ENCODE peak calls at places on chromosomes 6 and 20, in seven cellular contexts. C is left ventricle myocardium inferior; U is stimulated activated CD4-positive, alpha-beta T cell treated with anti-CD3 and anti-CD28 coated beads, Interleukin-15, amount 100 ng/mL, for 1 hour; D is effector memory CD8-positive, alpha-beta T cell; H is HEK293T; F is NT2/D1; R is AG20443. G is an unnamed sample.

GRCh38 chr6:70411948-70412796 is 1.1 kb upstream of the FAM135A start:
- DNase-seq in C (no peak), U (no peak), D (no peak), H (no peak), F (no peak), R (no peak), G (no peak)

GRCh38 chr6:132399376-132400074 is 1.8 kb downstream of the MOXD1 start:
- DNase-seq in C (no peak), U (no peak), D (no peak), H (no peak), F (no peak), R (peak), G (no peak)

GRCh38 chr6:87623248-87623647 is 33.3 kb downstream of the ORC3 start:
- DNase-seq in C (no peak), U (no peak), D (no peak), H (no peak), F (no peak), R (no peak), G (no peak)

GRCh38 chr20:48175261-48175660 is 390.0 kb upstream of the SULF2 start:
- DNase-seq in C (no peak), U (no peak), D (no peak), H (no peak), F (no peak), R (no peak), G (no peak)

GRCh38 chr6:93779086-93779858 is 359.9 kb upstream of the EPHA7 start:
- DNase-seq in C (peak), U (no peak), D (no peak), H (no peak), F (no peak), R (no peak), G (no peak)

GRCh38 chr6:9248125-9248524 is 812.8 kb upstream of the SLC35B3 start:
- DNase-seq in C (no peak), U (no peak), D (no peak), H (no peak), F (no peak), R (peak), G (no peak)

GRCh38 chr20:1301031-1301529 is 27.9 kb downstream of the SDCBP2 start:
- DNase-seq in C (no peak), U (no peak), D (peak), H (no peak), F (peak), R (peak), G (no peak)

GRCh38 chr20:6665161-6665560 is 102.3 kb upstream of the BMP2 start:
- DNase-seq in C (no peak), U (no peak), D (no peak), H (no peak), F (no peak), R (no peak), G (no peak)

GRCh38 chr20:62066339-62066982 is 780 bp upstream of the TAF4 start:
- DNase-seq in C (peak), U (no peak), D (peak), H (peak), F (no peak), R (no peak), G (no peak)

GRCh38 chr20:32522525-32522774 is 62.7 kb downstream of the NOL4L start:
- DNase-seq in C (no peak), U (no peak), D (no peak), H (no peak), F (no peak), R (no peak), G (no peak)

GRCh38 chr6:46325561-46326525 is 155.1 kb upstream of the ENPP5 start:
- DNase-seq in C (no peak), U (no peak), D (peak), H (peak), F (no peak), R (peak), G (no peak)

GRCh38 chr6:78526432-78526831 is 340.9 kb upstream of the IRAK1BP1 start:
- DNase-seq in C (no peak), U (no peak), D (no peak), H (no peak), F (no peak), R (no peak), G (no peak)

GRCh38 chr6:126773122-126773805 is 345.2 kb upstream of the RSPO3 start:
- DNase-seq in C (no peak), U (no peak), D (no peak), H (no peak), F (peak), R (peak), G (no peak)

GRCh38 chr20:4120921-4121321 is 105.6 kb upstream of the RNF24 start:
- DNase-seq in C (no peak), U (no peak), D (no peak), H (no peak), F (no peak), R (no peak), G (no peak)

GRCh38 chr20:45972500-45973183 is 639 bp upstream of the ZNF335 start:
- DNase-seq in C (no peak), U (no peak), D (no peak), H (peak), F (no peak), R (peak), G (no peak)

GRCh38 chr6:72621243-72622093 is at the start of gene KCNQ5:
- DNase-seq in C (no peak), U (no peak), D (no peak), H (no peak), F (no peak), R (peak), G (no peak)

GRCh38 chr6:43216200-43216599 is 13.1 kb downstream of the DNPH1 start:
- DNase-seq in C (no peak), U (no peak), D (no peak), H (no peak), F (no peak), R (no peak), G (no peak)

GRCh38 chr6:127069659-127070279 is 48.7 kb upstream of the RSPO3 start:
- DNase-seq in C (no peak), U (no peak), D (no peak), H (peak), F (no peak), R (peak), G (no peak)

GRCh38 chr6:15132854-15133670 is 112.8 kb upstream of the JARID2 start:
- DNase-seq in C (no peak), U (no peak), D (no peak), H (no peak), F (no peak), R (peak), G (no peak)

GRCh38 chr20:12086359-12086758 is 168.7 kb downstream of the BTBD3 start:
- DNase-seq in C (no peak), U (no peak), D (no peak), H (no peak), F (no peak), R (no peak), G (no peak)

GRCh38 chr20:14235355-14235754 is 102.1 kb downstream of the FLRT3 start:
- DNase-seq in C (no peak), U (no peak), D (no peak), H (no peak), F (no peak), R (peak), G (no peak)

GRCh38 chr6:167906899-167907298 is 80.2 kb downstream of the AFDN start:
- DNase-seq in C (peak), U (no peak), D (no peak), H (no peak), F (no peak), R (no peak), G (no peak)

GRCh38 chr20:33337119-33337518 is 54.1 kb downstream of the BPIFB1 start:
- DNase-seq in C (no peak), U (no peak), D (no peak), H (no peak), F (no peak), R (no peak), G (no peak)

GRCh38 chr20:32484221-32485125 is 100.7 kb downstream of the NOL4L start:
- DNase-seq in C (peak), U (no peak), D (no peak), H (peak), F (no peak), R (peak), G (no peak)

GRCh38 chr20:11912013-11912663 is 5.6 kb upstream of the BTBD3 start:
- DNase-seq in C (no peak), U (no peak), D (no peak), H (peak), F (no peak), R (no peak), G (no peak)

GRCh38 chr6:134295953-134296553 is 21.9 kb downstream of the SGK1 start:
- DNase-seq in C (no peak), U (no peak), D (no peak), H (no peak), F (no peak), R (peak), G (no peak)

GRCh38 chr6:152478377-152479010 is 158.7 kb downstream of the SYNE1 start:
- DNase-seq in C (no peak), U (no peak), D (no peak), H (no peak), F (no peak), R (no peak), G (no peak)

GRCh38 chr20:58408603-58409246 is 19.7 kb downstream of the VAPB start:
- DNase-seq in C (no peak), U (no peak), D (no peak), H (no peak), F (no peak), R (no peak), G (no peak)

GRCh38 chr6:113630738-113631535 is 226.2 kb upstream of the MARCKS start:
- DNase-seq in C (no peak), U (no peak), D (peak), H (no peak), F (no peak), R (peak), G (no peak)

GRCh38 chr6:123604067-123604466 is 32.7 kb downstream of the TRDN start:
- DNase-seq in C (no peak), U (no peak), D (no peak), H (peak), F (no peak), R (no peak), G (no peak)

GRCh38 chr6:16105874-16106273 is 23.0 kb upstream of the MYLIP start:
- DNase-seq in C (no peak), U (no peak), D (no peak), H (no peak), F (no peak), R (no peak), G (no peak)

GRCh38 chr6:142925575-142926110 is 19.3 kb downstream of the HIVEP2 start:
- DNase-seq in C (no peak), U (no peak), D (no peak), H (no peak), F (no peak), R (no peak), G (no peak)

GRCh38 chr6:137025786-137026730 is 18.7 kb downstream of the IL20RA start:
- DNase-seq in C (no peak), U (no peak), D (no peak), H (no peak), F (no peak), R (no peak), G (no peak)

GRCh38 chr20:63091901-63092659 is 85.3 kb upstream of the BHLHE23 start:
- DNase-seq in C (peak), U (no peak), D (no peak), H (no peak), F (no peak), R (no peak), G (no peak)

GRCh38 chr20:3239026-3239866 is at the start of gene SLC4A11:
- DNase-seq in C (peak), U (no peak), D (no peak), H (peak), F (peak), R (peak), G (no peak)

GRCh38 chr6:2733324-2733723 is 17.4 kb downstream of the MYLK4 start:
- DNase-seq in C (peak), U (no peak), D (peak), H (no peak), F (no peak), R (no peak), G (no peak)

GRCh38 chr6:155314773-155315515 is 660 bp upstream of the TFB1M start:
- DNase-seq in C (peak), U (peak), D (no peak), H (peak), F (no peak), R (peak), G (no peak)

GRCh38 chr20:57469418-57470211 is 55.3 kb downstream of the CTCFL start:
- DNase-seq in C (peak), U (no peak), D (no peak), H (no peak), F (no peak), R (no peak), G (no peak)

G was measured in cortex of kidney.